ENCODE peak calls at places on chromosomes 12 and 14, in nine cellular contexts. L is upper lobe of left lung, I is heart left ventricle, X is tibial nerve, V is body of pancreas, N is HepG2, R is breast epithelium, J is H1, K is adrenal gland. P is an unnamed sample.

GRCh38 chr12:87599459-87599858 is 429.7 kb downstream of the C12orf50 start:
- DNase-seq in I (no peak), K (no peak), L (no peak), R (no peak), X (no peak), N (no peak), V (no peak), J (no peak), P (no peak)

GRCh38 chr12:3980504-3981272 is 107.5 kb upstream of the PARP11 start:
- DNase-seq in J (no peak), I (no peak), N (no peak), L (no peak), X (no peak), R (no peak), V (no peak), K (no peak), P (no peak)

GRCh38 chr14:99534863-99535262 is 53.7 kb downstream of the CCNK start:
- DNase-seq in V (no peak), N (no peak), X (no peak), K (no peak), L (no peak), R (no peak), I (peak; percentile 67), J (no peak), P (no peak)

GRCh38 chr14:72742682-72743195 is 151.2 kb downstream of the DPF3 start:
- DNase-seq in K (no peak), I (peak; percentile 8), J (peak; percentile 43), N (no peak), V (no peak), R (no peak), X (no peak), L (no peak), P (no peak)

GRCh38 chr12:107318804-107319535 is 225.6 kb upstream of the CRY1 start:
- DNase-seq in L (no peak), K (peak; percentile 15), J (peak; percentile 75), X (no peak), I (no peak), N (no peak), R (peak; percentile 20), V (peak; percentile 14), P (peak; percentile 19)

GRCh38 chr12:67940780-67941243 is 48.4 kb upstream of the IFNG-AS1 start:
- DNase-seq in R (no peak), N (peak; percentile 9), V (no peak), I (no peak), K (no peak), J (no peak), L (peak; percentile 38), X (no peak), P (no peak)

GRCh38 chr12:103470664-103471063 is 25.1 kb downstream of the C12orf42 start:
- DNase-seq in N (no peak), L (no peak), R (no peak), I (no peak), K (no peak), J (no peak), X (no peak), V (no peak), P (no peak)

GRCh38 chr14:82385043-82385442 is 851.4 kb upstream of the SEL1L start:
- DNase-seq in I (no peak), L (no peak), R (no peak), X (no peak), K (no peak), V (peak; percentile 20), N (no peak), J (no peak), P (peak; percentile 51)

GRCh38 chr12:32379213-32379612 is 20.1 kb upstream of the FGD4 start:
- DNase-seq in V (no peak), N (no peak), I (no peak), R (no peak), J (no peak), X (no peak), L (no peak), K (no peak), P (no peak)

GRCh38 chr12:104784592-104784991 is 173.5 kb downstream of the SLC41A2 start:
- DNase-seq in N (no peak), K (peak; percentile 44), L (no peak), V (no peak), R (no peak), J (no peak), I (no peak), X (no peak), P (no peak)

GRCh38 chr12:128325646-128326045 is 58.7 kb downstream of the TMEM132C start:
- DNase-seq in X (no peak), N (no peak), I (no peak), J (no peak), V (no peak), L (no peak), K (no peak), R (no peak), P (no peak)

GRCh38 chr12:12176402-12176801 is 90.4 kb downstream of the LRP6 start:
- DNase-seq in N (no peak), X (no peak), J (no peak), I (no peak), K (no peak), R (no peak), L (no peak), V (no peak), P (no peak)

GRCh38 chr14:66070542-66071319 is 415.4 kb upstream of the CCDC196 start:
- DNase-seq in X (peak; percentile 33), L (no peak), I (no peak), K (peak; percentile 38), V (peak; percentile 31), J (peak; percentile 97), R (no peak), N (peak; percentile 18), P (no peak)

GRCh38 chr12:132554857-132555630 is 55.3 kb downstream of the LRCOL1 start:
- DNase-seq in R (no peak), L (no peak), X (no peak), K (peak; percentile 21), N (peak; percentile 16), V (no peak), I (no peak), J (peak; percentile 70), P (no peak)

GRCh38 chr12:27571463-27571862 is 47.5 kb downstream of the PPFIBP1 start:
- DNase-seq in I (no peak), J (no peak), R (no peak), X (no peak), K (no peak), N (no peak), L (no peak), V (no peak), P (no peak)

GRCh38 chr12:77830952-77831351 is 258 bp downstream of the NAV3 start:
- DNase-seq in K (no peak), X (no peak), J (no peak), V (no peak), R (no peak), N (no peak), I (no peak), L (no peak), P (no peak)

GRCh38 chr14:53470351-53471043 is 317.4 kb upstream of the DDHD1 start:
- DNase-seq in X (no peak), K (peak; percentile 60), L (peak; percentile 41), R (peak; percentile 56), V (no peak), J (no peak), N (peak; percentile 12), I (peak; percentile 49), P (peak; percentile 47)

GRCh38 chr14:33948143-33948962 is 2.5 kb downstream of the EGLN3 start:
- DNase-seq in L (no peak), R (no peak), I (no peak), K (no peak), X (no peak), N (no peak), J (no peak), V (no peak), P (no peak)
- H3K4me1 ChIP-seq in L (peaks cover 17% of the 10 kb centered on the region), R (no peaks in the 10 kb centered on the region), I (peaks cover 6% of the 10 kb centered on the region), K (peaks cover 15% of the 10 kb centered on the region), X (peaks cover 4% of the 10 kb centered on the region), N (peaks cover 9% of the 10 kb centered on the region), J (peaks cover 14% of the 10 kb centered on the region), V (peaks cover 45% of the 10 kb centered on the region), P (peaks cover 5% of the 10 kb centered on the region)

GRCh38 chr12:57416039-57416996 is 14.5 kb downstream of the R3HDM2 start:
- DNase-seq in L (no peak), I (no peak), K (peak; percentile 6), R (no peak), N (no peak), V (no peak), J (no peak), X (no peak), P (no peak)

GRCh38 chr12:57419495-57419894 is 11.3 kb downstream of the R3HDM2 start:
- DNase-seq in I (no peak), J (no peak), V (no peak), R (no peak), N (no peak), X (no peak), K (no peak), L (no peak), P (no peak)

GRCh38 chr12:57418255-57418654 is 12.6 kb downstream of the R3HDM2 start:
- DNase-seq in K (peak; percentile 88), L (no peak), X (no peak), I (peak; percentile 34), N (no peak), R (no peak), V (peak; percentile 28), J (no peak), P (no peak)

GRCh38 chr12:57420482-57420881 is 10.4 kb downstream of the R3HDM2 start:
- DNase-seq in X (no peak), V (no peak), I (no peak), R (no peak), N (no peak), L (no peak), J (no peak), K (no peak), P (no peak)
- TF ChIP-seq POLR2A in X (no peak), V (no peak), I (no peak), R (no peak), N (no peak), L (no peak), J (no peak), K (no peak), P (no peak)

DNA sequence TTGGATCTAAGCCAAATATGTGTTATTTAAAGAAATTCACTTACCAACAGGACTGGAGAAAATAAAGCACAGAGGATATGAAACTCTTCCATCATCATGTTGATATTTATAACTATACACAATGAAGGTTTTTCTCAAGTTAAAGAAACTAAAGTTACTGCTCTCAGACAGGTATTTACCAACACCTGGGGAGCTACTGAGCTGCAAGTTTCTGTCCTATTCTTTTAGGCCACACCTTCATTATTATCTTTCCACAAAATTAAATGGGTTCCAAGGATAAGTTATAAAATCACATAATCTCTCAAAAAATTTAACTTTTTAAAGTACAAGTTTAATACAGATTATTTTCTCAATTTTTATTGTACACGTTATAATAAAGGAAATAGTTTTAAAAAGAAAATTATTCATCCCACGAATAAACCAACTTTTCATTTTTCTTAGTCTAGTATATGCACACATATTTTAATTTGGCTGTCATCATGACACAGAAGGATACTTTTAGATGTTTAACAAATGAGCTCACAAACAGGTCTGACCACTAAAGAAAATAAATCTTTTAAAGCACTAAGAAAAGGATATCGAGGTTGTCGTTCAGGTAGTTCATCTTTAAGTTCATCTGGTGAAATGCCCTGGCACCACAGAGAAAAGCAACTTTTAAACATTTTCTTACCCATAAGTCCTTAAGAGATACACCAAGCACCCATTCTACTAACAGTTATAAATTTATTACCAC is 7.8 kb downstream of the GMFB start:
- DNase-seq in N (no peak), J (no peak), I (no peak), X (no peak), L (no peak), K (no peak), R (no peak), V (no peak), P (no peak)
- H3K4me1 ChIP-seq in N (peaks cover 39% of the 10 kb centered on the region), J (no peaks in the 10 kb centered on the region), I (no peaks in the 10 kb centered on the region), X (no peaks in the 10 kb centered on the region), L (no peaks in the 10 kb centered on the region), K (peaks cover 35% of the 10 kb centered on the region), R (no peaks in the 10 kb centered on the region), V (no peaks in the 10 kb centered on the region), P (no peaks in the 10 kb centered on the region)

GRCh38 chr14:81219210-81219820 is 1.4 kb downstream of the GTF2A1 start:
- DNase-seq in X (peak; percentile 97), V (peak; percentile 94), N (peak; percentile 97), J (peak; percentile 90), I (peak; percentile 94), L (peak; percentile 95), K (peak; percentile 95), R (peak; percentile 92), P (peak; percentile 97)
- TF ChIP-seq POLR2A in X (peak; percentile 98), V (peak; percentile 98), N (peak; percentile 98), J (peak; percentile 97), I (peak; percentile 99), L (peak; percentile 83), K (peak; percentile 100), R (peak; percentile 99), P (peak; percentile 100)